ENCODE peak calls at places on chromosomes 3 and 15, in four cellular contexts. P is A549, F is HepG2, N is GM12878. B is an unnamed sample.

GRCh38 chr3:187066228-187066995 is 72.9 kb downstream of the RPL39L start:
- DNase-seq in F (peak), P (peak), N (no peak), B (peak)

GRCh38 chr15:49045691-49046112 is 544 bp downstream of the SECISBP2L start:
- DNase-seq in F (peak), P (peak), N (peak), B (no peak)

GRCh38 chr3:146498002-146498736 is 28.8 kb upstream of the PLSCR2 start:
- DNase-seq in P (no peak), F (no peak), N (no peak), B (no peak)

GRCh38 chr3:133749427-133750200 is 3.4 kb downstream of the TF start:
- DNase-seq in N (no peak), P (no peak), F (no peak), B (no peak)

GRCh38 chr15:84827246-84827645 is 10.1 kb downstream of the ALPK3 start:
- DNase-seq in P (no peak), N (no peak), F (no peak), B (no peak)

GRCh38 chr3:5583920-5584319 is 396.4 kb downstream of the EDEM1 start:
- DNase-seq in P (peak), F (no peak), N (no peak), B (no peak)

GRCh38 chr3:15512173-15512572 is 9.3 kb downstream of the COLQ start:
- DNase-seq in P (no peak), N (no peak), F (no peak), B (no peak)

GRCh38 chr3:194536883-194537637 is 50.3 kb upstream of the ATP13A3 start:
- DNase-seq in P (peak), N (no peak), F (peak), B (peak)

GRCh38 chr15:67863442-67863987 is 23.7 kb upstream of the RNU6-1 start:
- DNase-seq in N (peak), P (peak), F (peak), B (peak)

GRCh38 chr3:123733341-123733740 is 148.5 kb upstream of the HACD2 start:
- DNase-seq in P (no peak), N (no peak), F (no peak), B (no peak)

GRCh38 chr3:123732447-123732846 is 147.6 kb upstream of the HACD2 start:
- DNase-seq in F (peak), N (no peak), P (peak), B (no peak)

GRCh38 chr3:123734527-123734902 is 149.6 kb downstream of the MYLK start:
- DNase-seq in N (no peak), P (no peak), F (no peak), B (no peak)

GRCh38 chr3:123735456-123735855 is 148.7 kb downstream of the MYLK start:
- DNase-seq in N (no peak), F (no peak), P (no peak), B (no peak)

DNA sequence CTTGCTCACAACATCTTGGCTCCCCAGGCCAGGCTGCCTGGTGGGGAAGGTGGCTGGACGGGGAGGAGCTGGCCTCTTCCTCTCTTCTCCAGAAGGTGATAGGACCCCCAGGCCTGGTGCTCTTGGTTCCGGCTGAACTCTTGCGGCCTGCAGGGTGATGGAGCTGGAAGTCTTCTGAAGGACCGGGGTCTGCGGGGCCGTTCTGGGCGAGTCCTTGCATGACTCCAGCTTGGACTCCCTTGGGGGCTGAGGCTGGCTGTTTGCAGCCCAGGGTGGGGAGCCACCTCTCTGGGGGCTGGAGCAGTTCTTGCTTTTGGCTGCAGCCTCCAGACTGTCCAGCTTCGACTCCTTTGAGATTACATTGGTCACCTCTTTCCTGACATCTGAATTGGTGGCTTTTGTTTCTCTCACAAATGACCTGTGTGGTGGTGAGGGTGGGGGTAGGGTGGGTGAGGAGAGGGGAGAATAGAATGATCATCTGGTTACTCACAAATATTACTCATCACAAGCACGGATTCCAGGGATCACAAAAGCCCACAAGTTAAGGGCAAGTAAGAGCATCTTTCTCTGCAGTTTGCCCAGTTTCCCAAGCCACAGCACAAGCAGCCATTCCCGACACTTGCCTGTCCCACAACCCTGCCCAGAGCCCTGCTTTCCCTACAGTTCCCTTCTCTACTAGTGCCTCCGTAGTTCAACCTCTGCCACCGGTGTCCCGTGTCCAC is 149.1 kb upstream of the HACD2 start:
- DNase-seq in N (no peak), P (peak), F (peak), B (no peak)
- TF ChIP-seq PBX3 in N (no peak), P (no peak), F (no peak), B (peak)

DNA sequence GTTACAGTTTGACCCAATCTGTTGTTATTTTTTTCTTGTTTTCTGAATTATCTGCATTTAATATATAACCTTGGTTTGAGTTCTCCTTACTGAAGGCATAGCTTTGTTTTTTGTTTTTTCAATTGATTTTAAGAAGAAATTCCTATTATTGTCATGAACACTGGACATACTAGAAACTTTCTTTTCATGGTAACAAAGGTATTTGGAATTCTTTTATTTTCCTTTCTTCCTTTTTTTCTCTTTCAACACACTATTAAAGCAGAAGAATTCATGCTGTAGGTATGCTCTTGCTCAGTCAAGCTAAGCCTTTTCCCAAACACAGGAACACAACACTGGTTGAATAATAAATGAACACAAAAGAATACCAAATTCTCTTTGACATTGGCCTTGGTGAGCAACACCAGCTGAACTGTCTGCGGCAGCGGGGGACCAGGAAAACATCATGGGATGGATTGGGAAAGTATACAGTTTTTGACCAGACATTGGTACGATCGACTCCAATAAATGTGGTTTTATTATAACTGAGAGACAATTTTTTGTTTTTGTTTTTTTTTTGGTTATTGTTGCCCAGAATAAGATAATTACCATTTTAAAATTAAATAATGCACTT is 23.1 kb downstream of the U2SURP start:
- DNase-seq in F (no peak), N (no peak), P (no peak), B (no peak)
- H3K4me3 ChIP-seq in F (no peak), N (no peak), P (no peak), B (no peak)

GRCh38 chr3:57068437-57069089 is 8.1 kb downstream of the SPATA12 start:
- DNase-seq in N (peak), P (peak), F (no peak), B (no peak)
- TF ChIP-seq PBX3 in N (no peak), P (no peak), F (no peak), B (peak)

GRCh38 chr15:57600197-57600596 is 8.5 kb downstream of the MYZAP start:
- DNase-seq in F (no peak), P (no peak), N (no peak), B (no peak)
- H3K4me3 ChIP-seq in F (no peak), P (no peak), N (no peak), B (no peak)

GRCh38 chr3:11982341-11982948 is 21.7 kb upstream of the SYN2 start:
- DNase-seq in F (no peak), N (no peak), P (no peak), B (no peak)
- TF ChIP-seq PBX3 in F (no peak), N (no peak), P (no peak), B (no peak)

GRCh38 chr15:41946970-41947369 is 25.4 kb downstream of the EHD4 start:
- DNase-seq in P (no peak), N (no peak), F (no peak), B (no peak)
- H3K4me3 ChIP-seq in P (no peak), N (no peak), F (no peak), B (no peak)

GRCh38 chr3:196968233-196969000 is at the start of gene PIGZ:
- DNase-seq in P (no peak), F (no peak), N (no peak), B (peak)

GRCh38 chr3:196969660-196970546 is 1.3 kb upstream of the PIGZ start:
- DNase-seq in N (no peak), P (peak), F (no peak), B (peak)

GRCh38 chr3:196967412-196968232 is 1.0 kb downstream of the PIGZ start:
- DNase-seq in N (no peak), F (no peak), P (no peak), B (no peak)

GRCh38 chr3:196970547-196971093 is 2.0 kb upstream of the PIGZ start:
- DNase-seq in N (no peak), F (no peak), P (no peak), B (no peak)

DNA sequence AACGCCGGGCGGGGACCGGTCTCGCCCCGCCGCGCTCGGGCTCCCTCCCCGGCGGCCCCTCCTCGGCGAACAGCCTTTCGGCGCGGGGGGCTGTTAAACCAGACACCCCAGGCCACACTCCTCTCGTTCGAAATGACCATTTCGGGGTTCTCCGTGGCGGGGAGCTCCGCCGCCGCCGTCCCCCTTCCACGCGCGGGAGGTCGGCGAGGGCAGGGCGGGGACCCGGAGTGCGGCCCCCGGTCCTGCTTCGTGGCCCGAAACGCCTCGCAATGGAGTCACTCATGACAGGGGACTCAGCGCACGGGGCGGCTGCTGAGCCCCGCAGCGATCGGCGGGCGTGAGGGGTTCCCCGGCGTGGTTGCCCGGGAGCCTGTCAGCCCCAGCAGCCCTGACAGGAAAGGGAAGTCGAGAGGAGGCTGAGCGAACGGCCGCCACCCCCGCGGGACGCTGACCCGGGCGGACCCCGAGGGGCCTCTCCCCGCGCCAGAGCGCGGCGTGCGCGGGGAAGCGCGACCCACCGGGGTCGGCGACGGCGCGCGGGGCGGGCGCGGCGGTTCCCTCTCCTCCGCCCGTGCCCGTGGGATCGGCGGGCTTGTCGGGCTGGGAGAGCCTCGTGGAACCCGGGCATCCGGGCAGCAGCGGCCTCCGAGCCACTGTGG is 497 bp upstream of the PIGZ start:
- DNase-seq in F (no peak), P (no peak), N (no peak), B (peak)
- TF ChIP-seq PBX3 in F (no peak), P (no peak), N (no peak), B (no peak)